ENCODE peak calls at places on chromosome 7, in eight cellular contexts. P is tibial nerve, Q is transverse colon, S is uterus, M is A549, N is prostate gland, U is GM12891, Y is heart left ventricle. F is an unnamed sample.

GRCh38 chr7:47561715-47562446 is 20.0 kb downstream of the TNS3 start:
- DNase-seq in N (no peak), S (no peak), M (no peak), U (no peak), Q (no peak), P (no peak), Y (no peak), F (no peak)

GRCh38 chr7:149306854-149307253 is 44.9 kb downstream of the ZNF783 start:
- DNase-seq in P (no peak), M (no peak), Y (no peak), N (no peak), U (no peak), S (no peak), Q (no peak), F (no peak)

GRCh38 chr7:4134204-4134603 is 547.9 kb upstream of the FOXK1 start:
- DNase-seq in N (no peak), P (no peak), Q (no peak), U (no peak), Y (no peak), S (no peak), M (no peak), F (no peak)

GRCh38 chr7:121882731-121883130 is 9.8 kb downstream of the PTPRZ1 start:
- DNase-seq in Q (no peak), P (no peak), M (no peak), Y (no peak), S (no peak), U (no peak), N (no peak), F (no peak)

GRCh38 chr7:90298145-90299038 is 22.7 kb downstream of the FAM237B start:
- DNase-seq in Y (no peak), S (no peak), Q (no peak), N (no peak), M (peak), P (no peak), U (no peak), F (peak)

GRCh38 chr7:85529197-85529596 is 342.3 kb upstream of the SEMA3D start:
- DNase-seq in Q (no peak), M (no peak), S (no peak), P (no peak), N (no peak), U (no peak), Y (no peak), F (no peak)

GRCh38 chr7:130087364-130087763 is 17.0 kb downstream of the KLHDC10 start:
- DNase-seq in P (no peak), Q (no peak), N (no peak), Y (no peak), M (no peak), S (no peak), U (no peak), F (no peak)

GRCh38 chr7:6148724-6149360 is 117.7 kb downstream of the ANKRD61 start:
- DNase-seq in M (no peak), U (no peak), S (no peak), Y (no peak), N (no peak), Q (peak), P (no peak), F (no peak)

GRCh38 chr7:76358053-76358477 is 726 bp downstream of the YWHAG start:
- DNase-seq in Y (peak), U (no peak), Q (peak), M (peak), N (peak), P (peak), S (peak), F (peak)

GRCh38 chr7:131835141-131835540 is 278.7 kb upstream of the PODXL start:
- DNase-seq in N (no peak), M (no peak), S (no peak), Y (no peak), U (no peak), P (no peak), Q (no peak), F (no peak)

GRCh38 chr7:23474829-23475578 is 4.7 kb upstream of the IGF2BP3 start:
- DNase-seq in U (no peak), M (no peak), Y (no peak), N (no peak), Q (no peak), S (no peak), P (no peak), F (no peak)

GRCh38 chr7:23473848-23474097 is 3.5 kb upstream of the IGF2BP3 start:
- DNase-seq in Y (no peak), N (no peak), P (no peak), U (no peak), Q (no peak), M (no peak), S (no peak), F (no peak)

GRCh38 chr7:23472974-23473847 is 2.9 kb upstream of the IGF2BP3 start:
- DNase-seq in U (no peak), M (peak), N (no peak), Q (no peak), Y (no peak), S (no peak), P (no peak), F (peak)

GRCh38 chr7:23475579-23475844 is 5.2 kb upstream of the IGF2BP3 start:
- DNase-seq in M (no peak), P (no peak), Y (no peak), U (no peak), S (no peak), N (no peak), Q (no peak), F (no peak)

DNA sequence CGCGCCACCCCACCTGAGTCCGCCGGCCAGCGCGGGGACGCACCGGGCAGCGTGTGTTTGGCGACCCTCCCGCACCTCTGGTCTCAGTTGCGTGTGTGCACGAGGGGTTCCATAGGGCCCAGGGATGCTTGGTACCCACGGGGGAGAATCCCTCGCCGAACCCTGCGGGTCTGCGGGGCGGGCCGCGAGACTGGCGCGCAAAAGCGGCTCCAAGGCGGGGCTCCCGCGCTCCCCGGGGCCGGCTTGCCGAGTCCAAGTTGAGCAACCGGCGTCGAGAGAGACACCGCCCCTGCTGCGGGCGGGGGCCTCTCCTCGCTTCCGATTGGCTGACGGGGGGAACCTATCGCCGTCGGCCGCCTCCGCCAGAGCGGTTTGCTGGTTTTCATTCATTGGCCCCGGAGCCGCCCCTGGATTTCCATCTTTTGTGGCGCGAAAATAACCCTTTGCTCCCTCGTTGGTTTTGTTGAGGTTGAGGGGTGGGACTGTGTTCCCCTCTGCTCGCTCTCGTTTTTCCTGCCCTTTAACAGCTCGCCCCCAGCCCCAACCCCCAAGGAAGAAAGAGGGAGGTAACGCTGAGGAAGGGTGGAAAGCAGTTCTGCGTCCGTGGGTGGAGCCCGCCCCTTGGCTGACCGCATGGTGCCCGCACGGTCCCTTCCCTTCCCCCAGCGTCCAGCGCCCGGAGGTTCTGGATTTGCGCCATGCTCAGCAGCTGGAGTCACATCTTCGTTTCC is 4.0 kb upstream of the IGF2BP3 start:
- DNase-seq in N (no peak), Y (peak), Q (peak), M (peak), P (no peak), U (peak), S (no peak), F (peak)
- TF ChIP-seq POLR2A in N (no peak), Y (no peak), Q (no peak), M (peak), P (no peak), U (peak), S (no peak), F (no peak)

DNA sequence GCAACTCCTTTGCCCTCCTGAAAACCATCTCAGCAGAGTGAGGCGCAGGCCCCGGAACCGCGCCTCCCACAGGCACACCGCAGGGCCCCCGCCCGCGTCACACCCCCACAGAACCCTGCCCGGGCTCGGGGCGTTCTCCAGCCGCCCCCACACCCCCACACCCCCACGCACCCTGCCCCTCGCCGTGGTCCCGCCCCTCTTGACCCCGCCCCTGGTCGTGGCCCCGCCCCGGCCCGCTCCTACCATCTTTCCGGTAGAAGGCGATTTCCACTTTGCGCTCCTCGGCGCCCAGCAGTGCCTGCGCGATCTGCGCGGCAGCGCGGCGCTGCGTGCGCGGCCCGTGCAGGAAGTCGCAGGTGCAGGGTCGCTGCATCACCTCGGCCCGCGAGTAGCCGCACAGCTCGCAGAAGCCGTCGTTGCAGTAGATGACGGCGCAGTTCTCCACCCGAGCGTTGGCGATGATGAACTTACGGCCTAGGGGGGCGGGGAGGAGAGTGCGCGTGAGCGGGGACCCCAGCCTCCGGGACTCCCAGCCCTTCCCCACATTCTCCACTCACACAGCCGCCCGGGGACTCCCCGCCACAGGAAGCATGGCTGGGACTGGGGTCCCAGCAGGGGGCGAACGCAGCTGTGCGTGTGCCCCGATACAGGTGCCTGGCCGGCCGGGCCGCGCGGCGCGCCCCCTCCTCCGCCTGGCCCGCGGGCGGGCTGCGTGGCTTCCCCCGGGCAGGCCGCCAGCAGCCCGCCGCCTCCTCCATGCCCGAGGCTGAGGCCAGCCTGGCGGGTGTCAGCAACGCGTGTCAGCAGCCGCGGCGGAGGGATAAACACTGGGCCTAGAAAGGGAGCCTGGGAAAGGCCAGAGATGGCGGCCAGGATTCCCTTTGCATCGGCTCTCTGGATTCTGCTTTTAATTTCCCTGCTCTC is 3.4 kb downstream of the KCNH2 start:
- DNase-seq in N (no peak), P (no peak), S (peak), M (peak), U (peak), Q (peak), Y (no peak), F (peak)
- TF ChIP-seq POLR2A in N (no peak), P (no peak), S (peak), M (peak), U (no peak), Q (peak), Y (no peak), F (peak)

DNA sequence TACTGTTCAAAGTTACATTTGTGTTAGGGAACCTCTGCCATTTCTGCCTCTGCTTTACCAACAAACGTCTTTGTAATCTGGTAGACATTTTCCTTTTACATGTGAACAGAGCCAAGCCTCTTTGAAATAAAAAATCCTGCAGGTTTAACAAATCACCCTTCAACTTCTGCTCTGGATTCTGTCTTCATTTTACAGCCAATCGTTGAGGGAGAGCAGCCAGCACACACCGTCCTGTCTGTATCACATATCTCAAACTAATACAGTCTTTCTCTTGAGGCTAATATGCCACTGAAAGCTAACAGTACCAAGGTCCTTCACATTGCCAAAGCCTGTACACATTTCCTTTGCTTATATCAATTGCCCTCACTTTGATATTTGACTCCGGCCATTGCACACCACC is 468.6 kb upstream of the TEX47 start:
- DNase-seq in U (no peak), Q (no peak), Y (no peak), S (no peak), P (no peak), M (no peak), N (no peak), F (no peak)
- TF ChIP-seq POLR2A in U (no peak), Q (no peak), Y (no peak), S (no peak), P (no peak), M (no peak), N (no peak), F (no peak)

GRCh38 chr7:102106625-102107024 is 180.0 kb upstream of the SH2B2 start:
- DNase-seq in N (no peak), S (peak), Y (peak), M (no peak), Q (no peak), P (no peak), U (no peak), F (no peak)
- TF ChIP-seq POLR2A in N (no peak), S (no peak), Y (no peak), M (no peak), Q (no peak), P (no peak), U (no peak), F (no peak)

GRCh38 chr7:139340037-139340807 is 915 bp upstream of the FMC1 start:
- DNase-seq in S (peak), P (peak), Y (peak), Q (peak), N (peak), U (peak), M (peak), F (peak)

GRCh38 chr7:139341776-139342244 is 673 bp downstream of the FMC1 start:
- DNase-seq in Y (no peak), Q (no peak), M (no peak), N (no peak), S (no peak), U (no peak), P (no peak), F (no peak)

GRCh38 chr7:139340808-139341057 is 404 bp upstream of the FMC1 start:
- DNase-seq in S (no peak), Q (no peak), P (peak), N (no peak), U (peak), Y (no peak), M (no peak), F (no peak)

GRCh38 chr7:139339698-139340036 is 1.5 kb upstream of the FMC1 start:
- DNase-seq in P (no peak), Y (no peak), S (no peak), Q (no peak), U (no peak), M (no peak), N (no peak), F (no peak)

DNA sequence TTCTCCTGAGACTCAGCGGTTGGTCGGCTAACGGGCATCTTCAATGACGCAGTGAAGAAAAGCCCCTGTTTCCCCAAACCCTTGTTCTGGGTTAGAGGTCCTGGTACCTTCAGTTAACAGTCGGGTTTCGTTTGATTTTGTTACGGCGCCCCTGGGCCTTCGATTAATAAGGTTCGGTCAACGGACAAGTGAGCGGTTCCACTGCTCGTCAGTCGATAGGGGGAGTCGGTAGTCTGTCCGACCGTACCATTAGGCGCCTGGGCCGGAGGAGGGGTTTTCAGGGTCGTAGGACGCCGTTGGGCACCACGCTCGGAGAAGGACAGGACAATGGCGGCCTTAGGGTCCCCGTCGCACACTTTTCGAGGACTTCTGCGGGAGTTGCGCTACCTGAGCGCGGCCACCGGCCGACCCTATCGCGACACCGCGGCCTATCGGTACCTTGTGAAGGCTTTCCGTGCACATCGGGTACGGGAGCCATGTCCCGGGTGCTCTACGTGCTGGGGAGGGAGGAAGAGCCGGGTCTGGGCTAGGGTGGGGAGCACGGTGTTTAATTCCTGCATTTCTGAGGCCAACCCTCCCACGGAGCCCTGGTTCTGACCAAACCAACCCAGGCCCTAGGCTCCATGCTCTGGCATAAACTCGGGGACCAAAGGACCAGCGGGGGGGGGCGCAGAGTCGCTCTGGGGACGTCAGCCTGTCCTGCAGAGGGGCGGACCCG is at the start of gene FMC1:
- DNase-seq in U (peak), Y (peak), P (peak), N (peak), S (peak), M (peak), Q (peak), F (peak)
- TF ChIP-seq POLR2A in U (peak), Y (no peak), P (peak), N (peak), S (peak), M (peak), Q (peak), F (peak)

GRCh38 chr7:2108501-2109250 is 124.1 kb downstream of the MAD1L1 start:
- DNase-seq in U (no peak), N (no peak), Q (no peak), S (no peak), Y (no peak), M (no peak), P (no peak), F (no peak)

GRCh38 chr7:2109936-2110585 is 122.7 kb downstream of the MAD1L1 start:
- DNase-seq in Q (no peak), S (no peak), M (peak), U (no peak), N (no peak), Y (no peak), P (no peak), F (peak)

GRCh38 chr7:2110586-2111396 is 122.0 kb downstream of the MAD1L1 start:
- DNase-seq in N (no peak), Q (no peak), U (no peak), M (no peak), P (no peak), S (no peak), Y (no peak), F (no peak)

GRCh38 chr7:2107386-2108085 is 125.2 kb downstream of the MAD1L1 start:
- DNase-seq in Q (no peak), P (no peak), M (no peak), Y (no peak), N (no peak), S (no peak), U (no peak), F (no peak)

GRCh38 chr7:2109251-2109935 is 123.4 kb downstream of the MAD1L1 start:
- DNase-seq in S (no peak), P (no peak), N (no peak), Q (no peak), M (no peak), Y (no peak), U (no peak), F (no peak)
- TF ChIP-seq POLR2A in S (no peak), P (no peak), N (no peak), Q (no peak), M (no peak), Y (no peak), U (no peak), F (no peak)

GRCh38 chr7:2381227-2381626 is 22.2 kb upstream of the CHST12 start:
- DNase-seq in Q (no peak), N (no peak), U (no peak), Y (no peak), P (no peak), S (no peak), M (no peak), F (no peak)
- TF ChIP-seq POLR2A in Q (no peak), N (no peak), U (no peak), Y (no peak), P (no peak), S (no peak), M (no peak), F (no peak)

DNA sequence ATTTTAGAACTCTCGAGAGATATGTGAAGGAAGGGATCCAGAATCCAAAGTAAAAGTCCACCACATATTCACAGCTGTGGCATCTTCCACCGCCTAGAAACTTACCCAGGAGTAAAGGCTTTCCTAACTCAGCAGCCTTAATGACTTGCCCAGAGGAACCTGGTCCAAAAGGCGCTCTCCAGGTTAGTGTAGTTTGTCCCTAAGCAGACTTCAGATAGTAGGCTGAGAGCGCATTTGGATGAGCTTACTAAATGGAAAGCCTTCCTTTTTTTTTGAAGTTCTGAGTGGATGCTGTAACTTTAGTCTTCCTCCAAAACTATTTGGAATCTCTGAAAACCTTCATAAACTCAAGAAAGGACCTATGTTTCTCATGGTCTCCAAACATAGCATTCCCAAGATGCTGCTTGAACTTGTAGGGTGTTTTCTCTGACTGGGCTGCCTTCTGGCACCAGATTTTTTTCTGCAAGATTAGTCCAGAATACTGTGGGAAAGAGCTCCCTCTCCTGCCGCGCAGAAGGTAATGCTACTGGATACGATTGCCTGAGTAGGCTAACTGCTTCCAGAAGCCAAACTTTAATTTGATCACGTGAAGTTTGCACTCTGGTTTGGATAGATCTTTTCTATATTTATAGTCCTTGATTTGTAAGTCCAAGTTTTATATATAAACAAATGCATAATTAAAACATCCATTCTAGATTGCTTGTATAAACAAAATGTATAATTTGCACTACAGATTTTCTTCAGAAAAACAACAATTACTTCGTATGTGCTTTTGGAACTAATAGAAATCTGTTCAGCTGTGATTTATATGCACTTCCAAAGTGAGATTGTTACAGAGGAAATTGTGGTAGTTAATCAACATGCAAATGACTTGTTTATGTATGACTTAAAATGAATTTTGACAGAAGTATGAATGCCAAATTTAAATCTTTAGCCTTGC is 19.6 kb upstream of the GPR37 start:
- DNase-seq in M (peak), P (no peak), U (no peak), Q (peak), Y (no peak), N (peak), S (peak), F (peak)
- TF ChIP-seq POLR2A in M (no peak), P (no peak), U (no peak), Q (no peak), Y (no peak), N (no peak), S (no peak), F (no peak)

F was measured in erythroblast.